ENCODE peak calls at places on chromosomes 3 and 15, in eight cellular contexts. One of them, this sample, is unnamed.

GRCh38 chr3:27253831-27254230 is 115.4 kb downstream of the NEK10 start:
- DNase-seq in tibial artery: peak
- DNase-seq in mesothelial cell of epicardium: peak
- DNase-seq in heart left ventricle: no peak
- DNase-seq in spleen: no peak
- DNase-seq in lower lobe of right lung: peak
- DNase-seq in neural crest cell: peak
- DNase-seq in HFF-Myc: peak
- DNase-seq in this sample: no peak

GRCh38 chr15:31459011-31459748 is 132.5 kb downstream of the KLF13 start:
- DNase-seq in tibial artery: no peak
- DNase-seq in mesothelial cell of epicardium: no peak
- DNase-seq in heart left ventricle: no peak
- DNase-seq in spleen: no peak
- DNase-seq in lower lobe of right lung: no peak
- DNase-seq in neural crest cell: no peak
- DNase-seq in HFF-Myc: no peak
- DNase-seq in this sample: no peak

GRCh38 chr3:129063091-129063640 is 2.6 kb downstream of the GP9 start:
- DNase-seq in tibial artery: no peak
- DNase-seq in mesothelial cell of epicardium: no peak
- DNase-seq in heart left ventricle: no peak
- DNase-seq in spleen: peak
- DNase-seq in lower lobe of right lung: peak
- DNase-seq in neural crest cell: no peak
- DNase-seq in HFF-Myc: no peak
- DNase-seq in this sample: no peak

GRCh38 chr15:96947830-96948229 is 617.3 kb downstream of the NR2F2 start:
- DNase-seq in tibial artery: no peak
- DNase-seq in mesothelial cell of epicardium: no peak
- DNase-seq in heart left ventricle: no peak
- DNase-seq in spleen: no peak
- DNase-seq in lower lobe of right lung: no peak
- DNase-seq in neural crest cell: peak
- DNase-seq in HFF-Myc: no peak
- DNase-seq in this sample: no peak

GRCh38 chr15:35753486-35753885 is 207.5 kb upstream of the DPH6 start:
- DNase-seq in tibial artery: no peak
- DNase-seq in mesothelial cell of epicardium: no peak
- DNase-seq in heart left ventricle: no peak
- DNase-seq in spleen: no peak
- DNase-seq in lower lobe of right lung: no peak
- DNase-seq in neural crest cell: no peak
- DNase-seq in HFF-Myc: peak
- DNase-seq in this sample: no peak

GRCh38 chr15:25674948-25675347 is 188.2 kb downstream of the ATP10A start:
- DNase-seq in tibial artery: peak
- DNase-seq in mesothelial cell of epicardium: no peak
- DNase-seq in heart left ventricle: peak
- DNase-seq in spleen: no peak
- DNase-seq in lower lobe of right lung: no peak
- DNase-seq in neural crest cell: no peak
- DNase-seq in HFF-Myc: no peak
- DNase-seq in this sample: no peak

GRCh38 chr15:61621146-61621545 is 392.0 kb upstream of the RORA start:
- DNase-seq in tibial artery: no peak
- DNase-seq in mesothelial cell of epicardium: no peak
- DNase-seq in heart left ventricle: no peak
- DNase-seq in spleen: no peak
- DNase-seq in lower lobe of right lung: no peak
- DNase-seq in neural crest cell: peak
- DNase-seq in HFF-Myc: no peak
- DNase-seq in this sample: no peak

GRCh38 chr3:182007441-182007840 is 295.7 kb downstream of the SOX2 start:
- DNase-seq in tibial artery: no peak
- DNase-seq in mesothelial cell of epicardium: no peak
- DNase-seq in heart left ventricle: no peak
- DNase-seq in spleen: no peak
- DNase-seq in lower lobe of right lung: no peak
- DNase-seq in neural crest cell: no peak
- DNase-seq in HFF-Myc: no peak
- DNase-seq in this sample: no peak

GRCh38 chr3:170572665-170573253 is 13.1 kb downstream of the SLC7A14 start:
- DNase-seq in tibial artery: no peak
- DNase-seq in mesothelial cell of epicardium: no peak
- DNase-seq in heart left ventricle: no peak
- DNase-seq in spleen: no peak
- DNase-seq in lower lobe of right lung: no peak
- DNase-seq in neural crest cell: no peak
- DNase-seq in HFF-Myc: peak
- DNase-seq in this sample: no peak

GRCh38 chr3:28936154-28936553 is 344.7 kb upstream of the RBMS3 start:
- DNase-seq in tibial artery: no peak
- DNase-seq in mesothelial cell of epicardium: no peak
- DNase-seq in heart left ventricle: no peak
- DNase-seq in spleen: no peak
- DNase-seq in lower lobe of right lung: no peak
- DNase-seq in neural crest cell: no peak
- DNase-seq in HFF-Myc: no peak
- DNase-seq in this sample: no peak

GRCh38 chr3:87997298-87997697 is 61.5 kb downstream of the CGGBP1 start:
- DNase-seq in tibial artery: peak
- DNase-seq in mesothelial cell of epicardium: no peak
- DNase-seq in heart left ventricle: no peak
- DNase-seq in spleen: no peak
- DNase-seq in lower lobe of right lung: peak
- DNase-seq in neural crest cell: no peak
- DNase-seq in HFF-Myc: no peak
- DNase-seq in this sample: no peak

GRCh38 chr3:126127452-126127851 is 43.5 kb upstream of the SLC41A3 start:
- DNase-seq in tibial artery: no peak
- DNase-seq in mesothelial cell of epicardium: peak
- DNase-seq in heart left ventricle: no peak
- DNase-seq in spleen: peak
- DNase-seq in lower lobe of right lung: peak
- DNase-seq in neural crest cell: no peak
- DNase-seq in HFF-Myc: no peak
- DNase-seq in this sample: no peak

GRCh38 chr15:58951388-58952060 is 18.0 kb upstream of the SLTM start:
- DNase-seq in tibial artery: no peak
- DNase-seq in mesothelial cell of epicardium: no peak
- DNase-seq in heart left ventricle: no peak
- DNase-seq in spleen: no peak
- DNase-seq in lower lobe of right lung: no peak
- DNase-seq in neural crest cell: no peak
- DNase-seq in HFF-Myc: peak
- DNase-seq in this sample: no peak

GRCh38 chr3:174862101-174862500 is 3.0 kb downstream of the NAALADL2 start:
- DNase-seq in tibial artery: no peak
- DNase-seq in mesothelial cell of epicardium: no peak
- DNase-seq in heart left ventricle: no peak
- DNase-seq in spleen: no peak
- DNase-seq in lower lobe of right lung: no peak
- DNase-seq in neural crest cell: no peak
- DNase-seq in HFF-Myc: no peak
- DNase-seq in this sample: no peak

GRCh38 chr3:190436356-190436755 is 13.3 kb downstream of the TMEM207 start:
- DNase-seq in tibial artery: no peak
- DNase-seq in mesothelial cell of epicardium: no peak
- DNase-seq in heart left ventricle: no peak
- DNase-seq in spleen: no peak
- DNase-seq in lower lobe of right lung: no peak
- DNase-seq in neural crest cell: no peak
- DNase-seq in HFF-Myc: no peak
- DNase-seq in this sample: no peak

GRCh38 chr15:48507416-48508065 is 138.0 kb downstream of the FBN1 start:
- DNase-seq in tibial artery: no peak
- DNase-seq in mesothelial cell of epicardium: no peak
- DNase-seq in heart left ventricle: no peak
- DNase-seq in spleen: no peak
- DNase-seq in lower lobe of right lung: no peak
- DNase-seq in neural crest cell: peak
- DNase-seq in HFF-Myc: peak
- DNase-seq in this sample: no peak

GRCh38 chr3:64686446-64686908 is 1.3 kb downstream of the ADAMTS9 start:
- DNase-seq in tibial artery: no peak
- DNase-seq in mesothelial cell of epicardium: peak
- DNase-seq in heart left ventricle: peak
- DNase-seq in spleen: no peak
- DNase-seq in lower lobe of right lung: peak
- DNase-seq in neural crest cell: no peak
- DNase-seq in HFF-Myc: no peak
- DNase-seq in this sample: no peak
- TF ChIP-seq CTCF in tibial artery: no peak
- TF ChIP-seq CTCF in mesothelial cell of epicardium: no peak
- TF ChIP-seq CTCF in heart left ventricle: no peak
- TF ChIP-seq CTCF in spleen: no peak
- TF ChIP-seq CTCF in lower lobe of right lung: no peak
- TF ChIP-seq CTCF in neural crest cell: no peak
- TF ChIP-seq CTCF in HFF-Myc: no peak
- TF ChIP-seq CTCF in this sample: no peak

GRCh38 chr3:98589331-98589870 is 4.0 kb downstream of the CPOX start:
- DNase-seq in tibial artery: no peak
- DNase-seq in mesothelial cell of epicardium: no peak
- DNase-seq in heart left ventricle: no peak
- DNase-seq in spleen: no peak
- DNase-seq in lower lobe of right lung: no peak
- DNase-seq in neural crest cell: no peak
- DNase-seq in HFF-Myc: no peak
- DNase-seq in this sample: no peak
- TF ChIP-seq CTCF in tibial artery: no peak
- TF ChIP-seq CTCF in mesothelial cell of epicardium: no peak
- TF ChIP-seq CTCF in heart left ventricle: no peak
- TF ChIP-seq CTCF in spleen: no peak
- TF ChIP-seq CTCF in lower lobe of right lung: no peak
- TF ChIP-seq CTCF in neural crest cell: no peak
- TF ChIP-seq CTCF in HFF-Myc: no peak
- TF ChIP-seq CTCF in this sample: no peak

DNA sequence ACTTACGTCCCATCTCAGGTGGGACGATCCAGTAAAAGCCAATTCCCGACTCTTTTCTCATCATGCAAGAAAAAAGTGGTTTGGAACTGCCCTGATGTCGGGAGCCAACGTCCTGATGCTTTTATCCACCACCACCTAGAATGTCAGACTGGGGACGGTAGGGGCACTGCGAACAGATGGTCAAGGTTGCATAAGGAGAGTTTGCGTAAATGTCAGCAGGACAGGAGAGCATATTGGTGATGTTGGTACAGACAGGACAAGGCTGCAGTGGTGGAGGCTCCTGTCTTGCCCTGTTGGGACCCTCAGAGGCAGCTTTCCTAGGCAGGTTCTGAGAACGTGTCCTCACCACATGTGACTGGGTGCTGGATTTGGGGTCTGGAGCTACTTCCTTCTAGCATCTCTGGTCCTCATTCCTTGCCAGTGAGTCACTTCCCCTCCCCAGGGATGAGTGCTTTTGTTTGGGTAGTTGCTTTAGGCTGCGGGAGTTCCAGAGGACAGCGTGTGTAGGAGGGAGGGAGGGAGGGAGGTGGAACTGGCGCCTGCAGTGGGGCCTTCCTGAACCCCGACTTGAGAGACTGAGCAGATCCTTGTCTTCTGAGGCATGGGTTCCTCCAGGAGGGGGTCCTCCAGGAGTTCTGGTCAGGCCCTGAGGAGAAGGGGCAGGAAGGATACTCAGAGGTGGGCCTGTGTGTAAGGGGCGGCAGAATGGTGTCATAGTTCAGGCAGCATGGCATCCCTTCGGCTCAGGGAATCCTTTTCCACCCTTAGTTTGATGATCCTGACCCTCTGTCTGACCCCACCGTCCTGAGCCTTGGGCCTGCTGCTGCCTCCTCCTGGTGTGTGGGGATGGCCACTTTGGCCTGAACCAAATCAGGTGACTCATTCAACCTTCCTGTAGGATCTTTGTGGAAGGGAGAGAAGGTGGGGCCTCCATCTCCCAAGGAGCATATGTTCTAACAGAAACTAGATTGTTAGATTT is 21.2 kb downstream of the THSD4 start:
- DNase-seq in tibial artery: no peak
- DNase-seq in mesothelial cell of epicardium: no peak
- DNase-seq in heart left ventricle: no peak
- DNase-seq in spleen: no peak
- DNase-seq in lower lobe of right lung: no peak
- DNase-seq in neural crest cell: no peak
- DNase-seq in HFF-Myc: peak
- DNase-seq in this sample: no peak
- TF ChIP-seq CTCF in tibial artery: no peak
- TF ChIP-seq CTCF in mesothelial cell of epicardium: no peak
- TF ChIP-seq CTCF in heart left ventricle: no peak
- TF ChIP-seq CTCF in spleen: no peak
- TF ChIP-seq CTCF in lower lobe of right lung: no peak
- TF ChIP-seq CTCF in neural crest cell: no peak
- TF ChIP-seq CTCF in HFF-Myc: peak
- TF ChIP-seq CTCF in this sample: no peak

GRCh38 chr3:32820430-32820829 is 2.6 kb downstream of the TRIM71 start:
- DNase-seq in tibial artery: no peak
- DNase-seq in mesothelial cell of epicardium: no peak
- DNase-seq in heart left ventricle: no peak
- DNase-seq in spleen: no peak
- DNase-seq in lower lobe of right lung: no peak
- DNase-seq in neural crest cell: no peak
- DNase-seq in HFF-Myc: no peak
- DNase-seq in this sample: no peak

GRCh38 chr3:32820971-32821685 is 3.3 kb downstream of the TRIM71 start:
- DNase-seq in tibial artery: no peak
- DNase-seq in mesothelial cell of epicardium: no peak
- DNase-seq in heart left ventricle: no peak
- DNase-seq in spleen: no peak
- DNase-seq in lower lobe of right lung: no peak
- DNase-seq in neural crest cell: no peak
- DNase-seq in HFF-Myc: no peak
- DNase-seq in this sample: no peak

GRCh38 chr3:32822609-32823498 is 5.1 kb downstream of the TRIM71 start:
- DNase-seq in tibial artery: no peak
- DNase-seq in mesothelial cell of epicardium: no peak
- DNase-seq in heart left ventricle: no peak
- DNase-seq in spleen: no peak
- DNase-seq in lower lobe of right lung: no peak
- DNase-seq in neural crest cell: no peak
- DNase-seq in HFF-Myc: no peak
- DNase-seq in this sample: no peak

GRCh38 chr3:32819581-32820348 is 2.0 kb downstream of the TRIM71 start:
- DNase-seq in tibial artery: no peak
- DNase-seq in mesothelial cell of epicardium: no peak
- DNase-seq in heart left ventricle: no peak
- DNase-seq in spleen: no peak
- DNase-seq in lower lobe of right lung: peak
- DNase-seq in neural crest cell: no peak
- DNase-seq in HFF-Myc: no peak
- DNase-seq in this sample: no peak

DNA sequence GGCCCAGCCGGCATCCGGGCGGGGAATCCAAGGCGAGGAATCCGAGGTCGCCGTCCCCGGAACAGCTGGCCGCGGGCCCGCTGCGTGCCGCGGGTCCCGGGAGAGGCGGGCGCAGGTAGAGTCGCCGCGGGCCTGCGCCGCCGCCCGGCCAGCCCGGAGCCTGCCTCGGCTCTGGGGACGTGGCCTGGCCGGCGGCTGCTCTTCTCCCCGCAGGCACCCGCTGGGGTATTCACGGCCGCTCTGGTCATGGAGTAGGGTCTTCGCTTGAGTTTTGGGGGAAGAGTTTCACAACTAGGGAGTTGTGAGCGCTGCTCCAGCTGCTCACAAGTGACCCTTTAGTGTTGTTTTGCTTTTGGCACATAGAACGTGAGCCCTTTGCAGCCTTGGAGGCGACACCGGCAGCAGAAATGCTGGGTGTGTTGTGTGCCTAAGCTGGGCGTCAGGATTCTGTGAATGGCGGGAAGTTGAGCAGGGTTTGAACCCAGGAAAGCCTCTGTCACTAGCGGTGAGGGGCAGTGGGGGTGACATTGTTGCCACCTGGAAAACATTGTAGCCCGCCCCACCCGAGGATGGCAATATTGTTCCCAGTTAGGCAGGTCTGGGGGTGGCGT is 4.0 kb downstream of the TRIM71 start:
- DNase-seq in tibial artery: no peak
- DNase-seq in mesothelial cell of epicardium: peak
- DNase-seq in heart left ventricle: no peak
- DNase-seq in spleen: no peak
- DNase-seq in lower lobe of right lung: peak
- DNase-seq in neural crest cell: no peak
- DNase-seq in HFF-Myc: no peak
- DNase-seq in this sample: no peak
- TF ChIP-seq CTCF in tibial artery: no peak
- TF ChIP-seq CTCF in mesothelial cell of epicardium: no peak
- TF ChIP-seq CTCF in heart left ventricle: no peak
- TF ChIP-seq CTCF in spleen: no peak
- TF ChIP-seq CTCF in lower lobe of right lung: no peak
- TF ChIP-seq CTCF in neural crest cell: no peak
- TF ChIP-seq CTCF in HFF-Myc: no peak
- TF ChIP-seq CTCF in this sample: no peak